ENCODE peak calls at places on chromosomes 1 and 21, in six cellular contexts. Y is mucosa of descending colon; F is T-helper 17 cell; K is AG08395; U is endothelial cell; M is activated CD4-positive, CD25-positive, alpha-beta regulatory T cell. Q is an unnamed sample.

GRCh38 chr1:34050711-34051485 is 114.1 kb downstream of the CSMD2 start:
- DNase-seq in M (no peak), F (no peak), Y (no peak), K (no peak), U (no peak), Q (no peak)

GRCh38 chr1:159959451-159959850 is 5.4 kb upstream of the SLAMF9 start:
- DNase-seq in Y (no peak), M (no peak), F (no peak), U (no peak), K (no peak), Q (no peak)

GRCh38 chr21:34198232-34199120 is 125.1 kb downstream of the MRPS6 start:
- DNase-seq in K (no peak), M (peak), U (no peak), F (no peak), Y (no peak), Q (peak)

GRCh38 chr1:3017440-3018050 is 3.7 kb upstream of the ACTRT2 start:
- DNase-seq in K (no peak), M (no peak), F (no peak), U (no peak), Y (no peak), Q (no peak)

GRCh38 chr1:12174789-12175455 is 8.1 kb downstream of the TNFRSF1B start:
- DNase-seq in K (no peak), F (no peak), M (no peak), Y (no peak), U (peak), Q (no peak)

GRCh38 chr1:75092141-75092540 is 42.0 kb upstream of the LHX8 start:
- DNase-seq in U (no peak), M (no peak), K (no peak), Y (no peak), F (no peak), Q (no peak)

GRCh38 chr1:154178006-154178405 is 13.9 kb downstream of the TPM3 start:
- DNase-seq in U (no peak), K (no peak), M (no peak), F (no peak), Y (no peak), Q (no peak)

GRCh38 chr1:65026235-65026634 is 59.9 kb upstream of the JAK1 start:
- DNase-seq in Y (no peak), U (no peak), F (no peak), K (no peak), M (no peak), Q (no peak)

GRCh38 chr1:30750751-30751291 is 6.8 kb downstream of the LAPTM5 start:
- DNase-seq in F (no peak), K (no peak), M (no peak), U (no peak), Y (peak), Q (no peak)

GRCh38 chr1:158154501-158154900 is 26.2 kb upstream of the CD1D start:
- DNase-seq in F (no peak), K (no peak), Y (no peak), U (no peak), M (no peak), Q (no peak)

GRCh38 chr1:167638064-167638463 is 8.0 kb downstream of the RCSD1 start:
- DNase-seq in K (no peak), U (no peak), Y (no peak), M (no peak), F (no peak), Q (no peak)

GRCh38 chr1:203038217-203038741 is 12.0 kb downstream of the PPFIA4 start:
- DNase-seq in M (no peak), Y (no peak), U (no peak), K (peak), F (no peak), Q (no peak)

GRCh38 chr1:234774971-234775370 is 165.0 kb upstream of the IRF2BP2 start:
- DNase-seq in K (no peak), F (no peak), Y (no peak), M (no peak), U (no peak), Q (no peak)

GRCh38 chr1:75188892-75189291 is 54.7 kb downstream of the LHX8 start:
- DNase-seq in K (no peak), M (no peak), U (no peak), Y (no peak), F (no peak), Q (no peak)

Q was measured in activated effector memory CD4-positive, alpha-beta T cell treated with Interleukin-2 at 50 U/mL for 16 hours.